ENCODE peak calls at places on chromosomes 2 and 18, in seven cellular contexts. F is mucosa of descending colon, C is MM.1S, U is right lobe of liver, W is right atrium auricular region, K is adrenal gland, P is ovary. H is an unnamed sample.
A peak's percentile ranks its signal among the peaks of the same experiment; 100 is the strongest.

GRCh38 chr18:76490701-76491171 is 4.3 kb downstream of the ZNF516 start:
- DNase-seq in F (peak; percentile 77), C (peak; percentile 50), U (peak; percentile 80), W (no peak), K (peak; percentile 63), P (peak; percentile 72), H (peak; percentile 79)

GRCh38 chr18:22543764-22544163 is 126.0 kb upstream of the CTAGE1 start:
- DNase-seq in F (no peak), C (no peak), U (no peak), W (no peak), K (no peak), P (no peak), H (no peak)

GRCh38 chr18:51513525-51513924 is 316.0 kb upstream of the MEX3C start:
- DNase-seq in F (no peak), C (no peak), U (no peak), W (no peak), K (no peak), P (no peak), H (no peak)

GRCh38 chr2:27024188-27024587 is 8.6 kb upstream of the TMEM214 start:
- DNase-seq in F (no peak), C (no peak), U (no peak), W (no peak), K (no peak), P (no peak), H (no peak)

GRCh38 chr2:120863661-120864320 is 128.1 kb downstream of the GLI2 start:
- DNase-seq in F (no peak), C (no peak), U (no peak), W (peak; percentile 87), K (no peak), P (no peak), H (no peak)

GRCh38 chr18:76495435-76496199 is 575 bp upstream of the ZNF516 start:
- DNase-seq in F (peak; percentile 61), C (peak; percentile 27), U (no peak), W (no peak), K (peak; percentile 65), P (peak; percentile 69), H (peak; percentile 55)

GRCh38 chr2:48148841-48149240 is 242.5 kb upstream of the FBXO11 start:
- DNase-seq in F (no peak), C (no peak), U (no peak), W (no peak), K (no peak), P (no peak), H (no peak)

GRCh38 chr2:108542071-108542470 is 7.8 kb downstream of the LIMS1 start:
- DNase-seq in F (no peak), C (no peak), U (no peak), W (no peak), K (no peak), P (no peak), H (no peak)

GRCh38 chr2:20439503-20439902 is 7.4 kb upstream of the RHOB start:
- DNase-seq in F (no peak), C (no peak), U (no peak), W (peak; percentile 59), K (peak; percentile 28), P (no peak), H (no peak)

GRCh38 chr2:65536596-65536995 is 104.2 kb upstream of the SPRED2 start:
- DNase-seq in F (no peak), C (no peak), U (no peak), W (no peak), K (no peak), P (no peak), H (no peak)
- H3K4me3 ChIP-seq in F (no peak overlapping the region), C (no peak overlapping the region), U (no peak overlapping the region), W (no peak overlapping the region), K (no peak overlapping the region), P (no peak overlapping the region), H (no peak overlapping the region)

GRCh38 chr2:198102841-198103240 is 298.4 kb downstream of the PLCL1 start:
- DNase-seq in F (no peak), C (no peak), U (no peak), W (no peak), K (no peak), P (no peak), H (no peak)
- H3K4me1 ChIP-seq in F (no peaks in the 10 kb centered on the region), C (no peaks in the 10 kb centered on the region), U (no peaks in the 10 kb centered on the region), W (peaks cover 28% of the 10 kb centered on the region), K (peaks cover 4% of the 10 kb centered on the region), P (peaks cover 2% of the 10 kb centered on the region), H (no peaks in the 10 kb centered on the region)

DNA sequence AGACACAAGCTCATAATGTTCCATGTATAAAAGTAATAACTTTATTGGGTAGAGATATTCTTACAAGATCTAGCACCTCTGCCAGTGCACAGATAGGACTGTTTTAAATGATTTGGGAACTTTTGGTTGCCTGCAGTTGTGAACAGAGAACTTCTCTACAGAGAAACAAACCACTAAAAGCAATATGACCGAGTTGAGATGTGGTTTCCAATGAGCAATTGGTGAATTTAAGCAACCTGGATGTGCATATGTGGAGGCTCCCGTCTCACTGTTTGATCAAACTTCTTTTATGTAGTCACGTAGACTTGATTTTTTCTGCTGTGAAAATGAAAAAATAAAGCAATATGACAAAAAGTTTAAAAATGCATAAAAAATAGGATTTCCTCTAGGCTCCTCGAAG is 7.8 kb downstream of the SOX11 start:
- DNase-seq in F (no peak), C (no peak), U (no peak), W (no peak), K (no peak), P (no peak), H (no peak)
- H3K4me3 ChIP-seq in F (no peak overlapping the region), C (peak overlapping the region; percentile 31), U (no peak overlapping the region), W (no peak overlapping the region), K (no peak overlapping the region), P (no peak overlapping the region), H (no peak overlapping the region)

DNA sequence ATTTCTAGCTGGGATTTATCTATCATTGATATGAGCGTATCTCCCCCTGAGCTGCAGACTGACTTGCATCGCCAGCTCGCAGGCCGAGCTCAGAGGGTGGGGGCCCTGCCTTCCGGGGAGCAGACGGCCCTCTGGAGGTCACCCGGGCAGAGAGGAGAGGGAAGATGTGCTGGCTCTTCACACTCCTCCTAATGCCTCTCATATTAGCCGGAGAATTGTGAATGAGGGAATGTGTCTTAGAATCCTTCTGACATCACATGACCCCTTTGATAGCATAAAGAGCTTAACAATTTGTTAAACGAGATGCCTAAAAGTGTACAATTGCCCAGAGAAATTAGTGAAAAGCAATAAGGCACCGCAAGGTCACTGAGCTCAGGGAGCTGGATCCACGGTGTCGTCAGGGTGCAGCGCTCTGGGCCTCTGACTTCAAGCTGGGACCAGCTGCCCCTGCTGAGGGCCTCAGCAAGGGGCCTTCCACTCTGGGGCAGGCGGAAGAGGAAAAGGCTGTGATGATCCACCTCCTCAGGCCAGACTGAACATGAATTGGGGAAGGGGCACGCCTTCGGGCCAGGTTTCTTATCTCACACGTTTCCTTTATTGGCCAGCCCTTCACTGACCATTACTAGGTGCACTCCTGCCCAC is 48.7 kb downstream of the SMIM21 start:
- DNase-seq in F (no peak), C (no peak), U (no peak), W (peak; percentile 11), K (no peak), P (no peak), H (no peak)
- H3K4me1 ChIP-seq in F (no peaks in the 10 kb centered on the region), C (no peaks in the 10 kb centered on the region), U (no peaks in the 10 kb centered on the region), W (no peaks in the 10 kb centered on the region), K (no peaks in the 10 kb centered on the region), P (no peaks in the 10 kb centered on the region), H (no peaks in the 10 kb centered on the region)

DNA sequence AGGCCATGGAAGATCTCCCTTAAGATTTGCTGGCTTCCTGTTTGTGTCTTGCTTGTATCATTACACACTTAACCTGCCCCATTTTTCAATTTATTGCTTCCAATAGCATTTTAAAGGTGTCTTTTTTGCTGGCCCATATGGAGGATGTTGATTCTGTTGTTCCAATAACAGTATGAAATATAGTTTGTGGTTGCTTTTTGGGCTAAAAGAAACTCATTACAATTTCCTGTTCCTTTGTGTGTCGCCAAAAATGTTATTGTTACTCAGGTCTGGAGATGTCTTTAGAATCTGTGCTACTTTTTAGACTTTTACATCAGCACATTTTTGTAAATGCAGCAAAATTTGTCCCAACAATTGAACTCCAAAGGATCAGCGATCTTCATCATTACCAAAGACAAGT is 233.9 kb upstream of the ITGA4 start:
- DNase-seq in F (no peak), C (peak; percentile 21), U (no peak), W (no peak), K (no peak), P (no peak), H (no peak)
- H3K4me3 ChIP-seq in F (no peak overlapping the region), C (no peak overlapping the region), U (no peak overlapping the region), W (no peak overlapping the region), K (no peak overlapping the region), P (no peak overlapping the region), H (no peak overlapping the region)

DNA sequence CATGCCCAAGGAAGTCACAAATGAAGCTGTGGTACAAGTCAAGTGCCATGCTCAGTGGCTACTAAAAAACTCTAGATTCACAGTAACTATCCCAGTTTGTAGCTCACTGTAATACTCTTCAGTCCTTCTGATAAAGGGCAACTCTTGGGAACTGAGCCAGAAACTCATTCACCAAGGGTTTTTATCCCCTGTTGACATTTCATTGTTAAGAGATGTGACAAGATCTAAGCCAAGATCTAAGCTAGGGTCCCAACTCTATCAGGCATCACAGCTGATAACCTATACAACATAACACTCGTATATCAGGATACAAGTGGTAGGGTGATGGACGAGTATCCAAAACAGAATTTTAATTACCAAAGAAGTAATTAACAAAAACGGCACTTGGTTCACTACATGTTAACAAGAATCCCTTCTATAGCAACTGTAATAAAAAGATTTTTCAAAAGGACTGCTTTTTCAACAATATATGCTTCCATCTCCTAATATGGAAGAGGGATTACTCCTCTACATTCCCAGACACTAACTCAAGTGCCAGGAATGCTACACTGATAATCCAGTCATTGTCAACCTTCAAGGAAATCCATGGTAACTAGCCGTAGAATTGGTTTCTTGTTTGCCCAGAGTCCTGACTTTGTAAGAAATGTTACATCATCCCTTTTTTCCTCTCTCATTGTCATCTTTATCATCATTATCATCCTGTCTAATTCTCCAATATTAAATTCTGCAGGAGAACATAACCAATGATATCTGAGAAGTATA is 111.7 kb downstream of the CDH2 start:
- DNase-seq in F (no peak), C (no peak), U (no peak), W (no peak), K (no peak), P (no peak), H (no peak)
- H3K4me1 ChIP-seq in F (no peaks in the 10 kb centered on the region), C (no peaks in the 10 kb centered on the region), U (peaks cover 8% of the 10 kb centered on the region), W (peaks cover 7% of the 10 kb centered on the region), K (peaks cover 14% of the 10 kb centered on the region), P (peaks cover 3% of the 10 kb centered on the region), H (no peaks in the 10 kb centered on the region)

GRCh38 chr18:50192903-50193795 is 1.8 kb downstream of the MYO5B start:
- DNase-seq in F (peak; percentile 48), C (no peak), U (no peak), W (no peak), K (no peak), P (no peak), H (peak; percentile 51)
- H3K4me3 ChIP-seq in F (peak overlapping the region; percentile 75), C (peak overlapping the region; percentile 96), U (peak overlapping the region; percentile 87), W (peak overlapping the region; percentile 61), K (no peak overlapping the region), P (no peak overlapping the region), H (peak overlapping the region; percentile 55)

DNA sequence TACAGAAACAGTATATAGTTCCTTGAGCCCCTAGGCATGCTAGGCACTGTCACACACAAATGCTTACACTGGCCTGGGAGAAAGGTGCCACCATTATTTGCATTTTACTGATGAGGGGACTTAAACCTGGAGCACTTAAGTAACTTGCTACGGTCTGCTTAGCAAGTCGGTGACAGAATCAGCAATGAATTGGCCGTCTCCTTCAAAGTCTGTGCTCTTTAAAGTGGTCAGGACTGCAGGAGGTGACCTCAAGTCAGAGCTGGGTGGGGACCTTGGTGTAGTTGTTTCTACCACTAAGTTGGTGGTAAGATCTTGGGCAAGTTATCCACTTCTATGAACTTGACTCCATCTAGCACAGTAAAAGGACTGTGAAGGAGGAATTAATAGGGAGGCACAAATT is 34.8 kb downstream of the PTPRM start:
- DNase-seq in F (no peak), C (no peak), U (no peak), W (no peak), K (no peak), P (no peak), H (no peak)
- H3K4me1 ChIP-seq in F (no peaks in the 10 kb centered on the region), C (peaks cover 33% of the 10 kb centered on the region), U (peaks cover 4% of the 10 kb centered on the region), W (peaks cover 48% of the 10 kb centered on the region), K (peaks cover 16% of the 10 kb centered on the region), P (peaks cover 7% of the 10 kb centered on the region), H (no peaks in the 10 kb centered on the region)